ENCODE peak calls at places on chromosomes 1 and 21, in nine cellular contexts. P is kidney, Y is PC-3, T is K562, W is prostate gland, R is lower lobe of right lung, D is mammary epithelial cell, L is heart right ventricle, V is tibial nerve. C is an unnamed sample. For H3K4me1, the result is how much of the 10 kb centered on the place peaks cover.

GRCh38 chr21:28509031-28509430 is 483.6 kb downstream of the LTN1 start:
- DNase-seq in P (no peak), Y (no peak), T (no peak), W (no peak), R (no peak), D (no peak), L (no peak), V (no peak), C (no peak)

GRCh38 chr1:185512442-185512841 is 195.4 kb upstream of the IVNS1ABP start:
- DNase-seq in P (no peak), Y (no peak), T (no peak), W (no peak), R (no peak), D (peak), L (no peak), V (no peak), C (no peak)

GRCh38 chr1:91015358-91015780 is 6.5 kb downstream of the ZNF644 start:
- DNase-seq in P (no peak), Y (peak), T (no peak), W (no peak), R (no peak), D (peak), L (no peak), V (no peak), C (no peak)

GRCh38 chr1:22315315-22316078 is 136.2 kb upstream of the ZBTB40 start:
- DNase-seq in P (peak), Y (no peak), T (no peak), W (no peak), R (no peak), D (no peak), L (no peak), V (no peak), C (no peak)

GRCh38 chr1:164842891-164843290 is 283.9 kb downstream of the PBX1 start:
- DNase-seq in P (no peak), Y (no peak), T (no peak), W (no peak), R (no peak), D (no peak), L (no peak), V (no peak), C (no peak)

GRCh38 chr1:232381676-232382075 is 248.3 kb downstream of the SIPA1L2 start:
- DNase-seq in P (no peak), Y (no peak), T (no peak), W (no peak), R (no peak), D (no peak), L (no peak), V (no peak), C (no peak)

GRCh38 chr21:39556176-39556575 is 56.6 kb upstream of the B3GALT5 start:
- DNase-seq in P (no peak), Y (no peak), T (no peak), W (no peak), R (no peak), D (no peak), L (no peak), V (no peak), C (no peak)

GRCh38 chr1:18748435-18748834 is 111.0 kb downstream of the TAS1R2 start:
- DNase-seq in P (no peak), Y (peak), T (no peak), W (no peak), R (no peak), D (no peak), L (no peak), V (no peak), C (no peak)

GRCh38 chr1:176241385-176242015 is 34.4 kb upstream of the COP1 start:
- DNase-seq in P (no peak), Y (peak), T (no peak), W (no peak), R (no peak), D (peak), L (no peak), V (no peak), C (no peak)

GRCh38 chr1:201194046-201194445 is 3.4 kb downstream of the IGFN1 start:
- DNase-seq in P (peak), Y (no peak), T (no peak), W (no peak), R (no peak), D (no peak), L (no peak), V (no peak), C (peak)

GRCh38 chr1:168428063-168428731 is 115.6 kb downstream of the XCL2 start:
- DNase-seq in P (peak), Y (no peak), T (no peak), W (no peak), R (no peak), D (no peak), L (peak), V (no peak), C (no peak)

GRCh38 chr1:87826639-87827345 is 498.1 kb downstream of the LMO4 start:
- DNase-seq in P (peak), Y (no peak), T (peak), W (no peak), R (no peak), D (peak), L (peak), V (peak), C (no peak)

GRCh38 chr21:43917515-43918384 is 52.7 kb downstream of the AGPAT3 start:
- DNase-seq in P (peak), Y (peak), T (peak), W (no peak), R (peak), D (peak), L (no peak), V (no peak), C (peak)

GRCh38 chr1:52706941-52707926 is 9.1 kb upstream of the COA7 start:
- DNase-seq in P (no peak), Y (peak), T (no peak), W (no peak), R (no peak), D (no peak), L (no peak), V (peak), C (no peak)

GRCh38 chr1:165542015-165542631 is 1.7 kb upstream of the LRRC52 start:
- DNase-seq in P (no peak), Y (no peak), T (no peak), W (no peak), R (no peak), D (no peak), L (no peak), V (no peak), C (no peak)

GRCh38 chr1:232682248-232682647 is 52.3 kb upstream of the SIPA1L2 start:
- DNase-seq in P (no peak), Y (no peak), T (no peak), W (no peak), R (no peak), D (no peak), L (no peak), V (no peak), C (no peak)

GRCh38 chr1:184310157-184310819 is 76.5 kb upstream of the C1orf21 start:
- DNase-seq in P (no peak), Y (no peak), T (no peak), W (no peak), R (no peak), D (no peak), L (no peak), V (no peak), C (no peak)

GRCh38 chr1:70910013-70910412 is 137.6 kb downstream of the PTGER3 start:
- DNase-seq in P (no peak), Y (no peak), T (no peak), W (no peak), R (no peak), D (no peak), L (no peak), V (no peak), C (no peak)

GRCh38 chr21:42744520-42745445 is 91.4 kb downstream of the PDE9A start:
- DNase-seq in P (peak), Y (no peak), T (no peak), W (no peak), R (no peak), D (no peak), L (no peak), V (no peak), C (peak)
- H3K4me1 ChIP-seq in P (under half), Y (under half), T (under half), W (under half), R (under half), D (under half), L (under half), V (under half), C (under half)

GRCh38 chr1:159891275-159892157 is 8.4 kb downstream of the CFAP45 start:
- DNase-seq in P (peak), Y (peak), T (no peak), W (peak), R (peak), D (peak), L (peak), V (peak), C (peak)

GRCh38 chr1:159889202-159889601 is 10.8 kb downstream of the CFAP45 start:
- DNase-seq in P (no peak), Y (peak), T (no peak), W (no peak), R (no peak), D (no peak), L (no peak), V (no peak), C (no peak)

GRCh38 chr1:159896086-159896930 is 3.7 kb downstream of the CFAP45 start:
- DNase-seq in P (no peak), Y (no peak), T (no peak), W (no peak), R (no peak), D (no peak), L (no peak), V (no peak), C (no peak)

GRCh38 chr1:159889821-159890252 is 10.1 kb downstream of the CFAP45 start:
- DNase-seq in P (no peak), Y (peak), T (peak), W (no peak), R (no peak), D (peak), L (peak), V (peak), C (no peak)

GRCh38 chr1:159892944-159893343 is 7.0 kb downstream of the CFAP45 start:
- DNase-seq in P (no peak), Y (peak), T (no peak), W (no peak), R (no peak), D (peak), L (no peak), V (no peak), C (no peak)
- TF ChIP-seq CTCF in P (peak), Y (peak), T (peak), W (no peak), R (no peak), D (peak), L (no peak), V (no peak), C (no peak)

GRCh38 chr21:46041183-46041582 is 56.7 kb upstream of the COL6A2 start:
- DNase-seq in P (no peak), Y (no peak), T (no peak), W (no peak), R (no peak), D (no peak), L (no peak), V (no peak), C (no peak)

GRCh38 chr21:46038341-46038829 is 56.8 kb downstream of the COL6A1 start:
- DNase-seq in P (peak), Y (no peak), T (no peak), W (no peak), R (no peak), D (no peak), L (no peak), V (no peak), C (no peak)

GRCh38 chr21:46038871-46039397 is 57.4 kb downstream of the COL6A1 start:
- DNase-seq in P (no peak), Y (no peak), T (no peak), W (no peak), R (no peak), D (no peak), L (peak), V (peak), C (peak)

GRCh38 chr21:46040707-46041106 is 57.2 kb upstream of the COL6A2 start:
- DNase-seq in P (no peak), Y (no peak), T (no peak), W (no peak), R (no peak), D (no peak), L (no peak), V (no peak), C (no peak)

DNA sequence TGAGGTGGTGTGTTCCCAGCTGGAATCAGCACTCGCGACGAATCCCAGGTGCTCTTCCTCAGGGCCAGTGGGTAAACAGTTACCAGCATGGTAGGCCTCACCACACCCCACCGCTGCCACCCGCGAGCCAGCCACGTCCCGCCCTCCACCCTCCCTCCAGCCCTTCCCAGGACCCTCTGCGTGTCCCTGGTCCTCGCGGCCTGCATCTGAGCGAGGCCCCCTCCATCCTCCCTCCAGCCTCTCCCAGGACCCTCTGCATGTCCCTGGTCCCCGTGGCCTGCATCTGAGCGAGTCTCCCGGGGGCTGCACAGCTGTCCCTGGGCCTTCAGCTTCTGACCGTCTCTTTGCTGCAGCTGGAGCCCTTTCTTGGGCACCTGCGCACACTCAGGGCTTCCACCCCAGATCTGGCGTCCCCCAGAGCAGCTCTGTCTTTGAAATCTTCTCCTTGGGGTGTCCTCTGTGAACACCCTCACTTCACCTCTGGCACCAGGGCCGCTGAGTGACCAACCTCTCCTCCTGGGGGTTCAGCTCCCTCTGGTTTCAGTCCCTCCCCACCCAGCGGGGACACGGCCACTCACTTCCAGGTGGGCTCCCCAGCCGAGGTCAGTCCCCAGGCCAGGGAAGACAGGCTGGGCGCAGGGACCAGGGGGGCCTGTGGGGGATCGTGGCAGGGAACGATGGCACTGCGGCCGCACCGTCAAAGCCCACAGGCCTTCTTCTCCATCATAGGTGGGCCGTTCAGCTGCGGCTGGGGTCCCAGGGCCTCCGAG is 57.8 kb upstream of the COL6A2 start:
- DNase-seq in P (no peak), Y (no peak), T (no peak), W (no peak), R (no peak), D (no peak), L (no peak), V (no peak), C (no peak)
- H3K4me1 ChIP-seq in P (under half), Y (under half), T (under half), W (under half), R (under half), D (under half), L (under half), V (under half), C (under half)

DNA sequence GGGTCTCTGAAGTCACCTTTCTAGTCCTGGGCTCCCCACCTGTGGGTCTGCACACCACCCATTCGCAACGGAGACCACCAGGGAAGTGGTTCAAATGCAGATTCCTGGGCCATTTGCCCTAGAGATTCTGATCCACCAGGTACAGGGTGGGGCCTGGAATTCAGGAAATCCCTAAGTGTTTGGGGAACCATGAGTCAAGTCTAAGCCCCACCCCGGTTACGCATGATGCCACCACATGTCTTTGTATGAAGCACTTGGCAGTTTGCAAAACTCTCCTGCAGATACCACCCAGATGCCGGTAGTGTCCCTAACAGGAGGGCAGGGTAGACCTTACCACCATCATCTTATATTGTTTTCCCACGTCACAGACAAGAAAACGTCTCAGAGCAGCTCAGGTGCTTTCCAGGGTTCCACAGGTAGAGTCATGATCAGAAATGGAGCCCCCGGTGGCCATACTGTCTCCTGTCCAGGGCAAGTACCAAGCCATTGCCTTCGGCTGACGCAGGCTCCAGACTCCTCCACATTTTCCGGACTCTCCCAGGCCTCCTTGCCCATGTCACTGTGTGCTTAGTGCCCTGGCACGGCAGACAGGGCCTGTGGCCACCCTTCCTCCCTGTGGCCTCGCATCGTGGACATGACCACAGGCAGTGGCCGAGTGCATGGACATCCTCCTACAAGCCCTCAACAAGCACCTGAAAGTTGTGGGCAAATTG is 89.2 kb upstream of the TMEM51 start:
- DNase-seq in P (no peak), Y (peak), T (no peak), W (no peak), R (no peak), D (peak), L (no peak), V (no peak), C (no peak)
- TF ChIP-seq CTCF in P (no peak), Y (peak), T (no peak), W (no peak), R (no peak), D (peak), L (no peak), V (no peak), C (no peak)

DNA sequence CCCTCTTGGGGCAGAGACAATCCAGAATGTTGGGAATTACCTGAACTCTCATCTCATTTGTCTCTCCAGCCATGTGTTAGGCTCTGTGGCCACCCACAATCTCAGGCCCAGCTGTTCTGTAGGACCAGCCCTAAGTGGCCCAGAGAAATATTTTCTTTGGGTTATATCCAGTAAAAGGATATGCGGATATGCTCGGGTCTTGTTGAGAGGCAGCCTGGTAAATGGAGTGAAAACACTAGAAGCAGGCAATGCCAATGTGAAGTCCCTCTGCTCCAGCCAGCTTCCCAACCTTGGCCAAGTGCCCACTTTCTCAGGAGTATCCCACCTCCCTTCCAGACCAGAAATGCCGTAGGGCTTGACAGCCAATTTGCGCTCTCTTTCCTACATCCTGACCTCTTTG is 192.2 kb downstream of the ST6GALNAC3 start:
- DNase-seq in P (no peak), Y (no peak), T (no peak), W (no peak), R (no peak), D (no peak), L (no peak), V (no peak), C (no peak)
- H3K4me1 ChIP-seq in P (under half), Y (under half), T (under half), W (under half), R (under half), D (under half), L (under half), V (under half), C (under half)

C was measured in spleen.